ENCODE peak calls at places on chromosome 20, in ten cellular contexts. One of them, this sample, is unnamed.

GRCh38 chr20:44056010-44056698 is 130.8 kb downstream of the JPH2 start:
- DNase-seq in fibroblast of lung: no peak
- DNase-seq in amniotic stem cell: no peak
- DNase-seq in LoVo: peak; percentile 16
- DNase-seq in brain microvascular endothelial cell: peak; percentile 23
- DNase-seq in nucleus accumbens: peak; percentile 14
- DNase-seq in type B pancreatic cell: peak; percentile 58
- DNase-seq in stimulated activated CD8-positive, alpha-beta memory T cell treated with anti-CD3 and anti-CD28 coated beads, Interleukin-4, amount 100 ng/mL, for 48 hours: peak; percentile 53
- DNase-seq in SW 1271: no peak
- DNase-seq in heart right ventricle: no peak
- DNase-seq in this sample: no peak

GRCh38 chr20:47547034-47547387 is 45.3 kb downstream of the NCOA3 start:
- DNase-seq in fibroblast of lung: no peak
- DNase-seq in stimulated activated CD8-positive, alpha-beta memory T cell treated with anti-CD3 and anti-CD28 coated beads, Interleukin-4, amount 100 ng/mL, for 48 hours: no peak
- DNase-seq in SW 1271: no peak
- DNase-seq in amniotic stem cell: no peak
- DNase-seq in type B pancreatic cell: no peak
- DNase-seq in nucleus accumbens: no peak
- DNase-seq in brain microvascular endothelial cell: no peak
- DNase-seq in heart right ventricle: no peak
- DNase-seq in LoVo: no peak
- DNase-seq in this sample: no peak

GRCh38 chr20:64102647-64103354 is 4.6 kb downstream of the NPBWR2 start:
- DNase-seq in stimulated activated CD8-positive, alpha-beta memory T cell treated with anti-CD3 and anti-CD28 coated beads, Interleukin-4, amount 100 ng/mL, for 48 hours: no peak
- DNase-seq in nucleus accumbens: no peak
- DNase-seq in brain microvascular endothelial cell: no peak
- DNase-seq in fibroblast of lung: no peak
- DNase-seq in heart right ventricle: no peak
- DNase-seq in type B pancreatic cell: no peak
- DNase-seq in LoVo: no peak
- DNase-seq in SW 1271: no peak
- DNase-seq in amniotic stem cell: no peak
- DNase-seq in this sample: peak; percentile 27

GRCh38 chr20:31494131-31494530 is 19.0 kb downstream of the REM1 start:
- DNase-seq in amniotic stem cell: no peak
- DNase-seq in heart right ventricle: no peak
- DNase-seq in LoVo: no peak
- DNase-seq in nucleus accumbens: no peak
- DNase-seq in type B pancreatic cell: no peak
- DNase-seq in stimulated activated CD8-positive, alpha-beta memory T cell treated with anti-CD3 and anti-CD28 coated beads, Interleukin-4, amount 100 ng/mL, for 48 hours: no peak
- DNase-seq in SW 1271: peak; percentile 30
- DNase-seq in brain microvascular endothelial cell: no peak
- DNase-seq in fibroblast of lung: peak; percentile 31
- DNase-seq in this sample: no peak

GRCh38 chr20:2108987-2109386 is 7.4 kb downstream of the STK35 start:
- DNase-seq in nucleus accumbens: no peak
- DNase-seq in amniotic stem cell: no peak
- DNase-seq in heart right ventricle: no peak
- DNase-seq in brain microvascular endothelial cell: peak; percentile 55
- DNase-seq in type B pancreatic cell: no peak
- DNase-seq in fibroblast of lung: peak; percentile 35
- DNase-seq in LoVo: peak; percentile 30
- DNase-seq in SW 1271: no peak
- DNase-seq in stimulated activated CD8-positive, alpha-beta memory T cell treated with anti-CD3 and anti-CD28 coated beads, Interleukin-4, amount 100 ng/mL, for 48 hours: no peak
- DNase-seq in this sample: no peak

GRCh38 chr20:53837126-53837826 is 233.1 kb downstream of the BCAS1 start:
- DNase-seq in brain microvascular endothelial cell: no peak
- DNase-seq in SW 1271: no peak
- DNase-seq in stimulated activated CD8-positive, alpha-beta memory T cell treated with anti-CD3 and anti-CD28 coated beads, Interleukin-4, amount 100 ng/mL, for 48 hours: no peak
- DNase-seq in type B pancreatic cell: no peak
- DNase-seq in heart right ventricle: no peak
- DNase-seq in LoVo: peak; percentile 53
- DNase-seq in nucleus accumbens: no peak
- DNase-seq in amniotic stem cell: no peak
- DNase-seq in fibroblast of lung: no peak
- DNase-seq in this sample: no peak

GRCh38 chr20:64222273-64222672 is 33.3 kb upstream of the PCMTD2 start:
- DNase-seq in fibroblast of lung: peak; percentile 10
- DNase-seq in brain microvascular endothelial cell: no peak
- DNase-seq in heart right ventricle: peak; percentile 39
- DNase-seq in nucleus accumbens: no peak
- DNase-seq in SW 1271: no peak
- DNase-seq in LoVo: no peak
- DNase-seq in type B pancreatic cell: no peak
- DNase-seq in stimulated activated CD8-positive, alpha-beta memory T cell treated with anti-CD3 and anti-CD28 coated beads, Interleukin-4, amount 100 ng/mL, for 48 hours: no peak
- DNase-seq in amniotic stem cell: no peak
- DNase-seq in this sample: no peak

GRCh38 chr20:4227085-4227821 is 211.9 kb upstream of the RNF24 start:
- DNase-seq in heart right ventricle: no peak
- DNase-seq in LoVo: peak; percentile 48
- DNase-seq in type B pancreatic cell: no peak
- DNase-seq in SW 1271: peak; percentile 26
- DNase-seq in fibroblast of lung: peak; percentile 69
- DNase-seq in brain microvascular endothelial cell: peak; percentile 52
- DNase-seq in amniotic stem cell: peak; percentile 13
- DNase-seq in nucleus accumbens: no peak
- DNase-seq in stimulated activated CD8-positive, alpha-beta memory T cell treated with anti-CD3 and anti-CD28 coated beads, Interleukin-4, amount 100 ng/mL, for 48 hours: no peak
- DNase-seq in this sample: no peak

GRCh38 chr20:11544029-11544678 is 373.5 kb upstream of the BTBD3 start:
- DNase-seq in amniotic stem cell: peak; percentile 36
- DNase-seq in brain microvascular endothelial cell: peak; percentile 76
- DNase-seq in stimulated activated CD8-positive, alpha-beta memory T cell treated with anti-CD3 and anti-CD28 coated beads, Interleukin-4, amount 100 ng/mL, for 48 hours: no peak
- DNase-seq in nucleus accumbens: no peak
- DNase-seq in type B pancreatic cell: no peak
- DNase-seq in fibroblast of lung: peak; percentile 81
- DNase-seq in heart right ventricle: no peak
- DNase-seq in SW 1271: no peak
- DNase-seq in LoVo: peak; percentile 68
- DNase-seq in this sample: no peak

GRCh38 chr20:20083796-20084195 is 31.5 kb downstream of the CFAP61 start:
- DNase-seq in heart right ventricle: no peak
- DNase-seq in amniotic stem cell: no peak
- DNase-seq in SW 1271: peak; percentile 19
- DNase-seq in type B pancreatic cell: no peak
- DNase-seq in stimulated activated CD8-positive, alpha-beta memory T cell treated with anti-CD3 and anti-CD28 coated beads, Interleukin-4, amount 100 ng/mL, for 48 hours: no peak
- DNase-seq in fibroblast of lung: peak; percentile 45
- DNase-seq in LoVo: peak; percentile 64
- DNase-seq in nucleus accumbens: no peak
- DNase-seq in brain microvascular endothelial cell: no peak
- DNase-seq in this sample: no peak

GRCh38 chr20:10090588-10091166 is 55.9 kb downstream of the ANKEF1 start:
- DNase-seq in fibroblast of lung: peak; percentile 78
- DNase-seq in SW 1271: no peak
- DNase-seq in nucleus accumbens: peak; percentile 3
- DNase-seq in LoVo: peak; percentile 37
- DNase-seq in stimulated activated CD8-positive, alpha-beta memory T cell treated with anti-CD3 and anti-CD28 coated beads, Interleukin-4, amount 100 ng/mL, for 48 hours: peak; percentile 33
- DNase-seq in brain microvascular endothelial cell: peak; percentile 44
- DNase-seq in heart right ventricle: peak; percentile 19
- DNase-seq in amniotic stem cell: peak; percentile 29
- DNase-seq in type B pancreatic cell: no peak
- DNase-seq in this sample: peak; percentile 33

GRCh38 chr20:19451591-19452295 is 239.3 kb downstream of the SLC24A3 start:
- DNase-seq in LoVo: no peak
- DNase-seq in type B pancreatic cell: no peak
- DNase-seq in amniotic stem cell: no peak
- DNase-seq in nucleus accumbens: no peak
- DNase-seq in fibroblast of lung: no peak
- DNase-seq in stimulated activated CD8-positive, alpha-beta memory T cell treated with anti-CD3 and anti-CD28 coated beads, Interleukin-4, amount 100 ng/mL, for 48 hours: no peak
- DNase-seq in brain microvascular endothelial cell: no peak
- DNase-seq in heart right ventricle: no peak
- DNase-seq in SW 1271: no peak
- DNase-seq in this sample: no peak

GRCh38 chr20:57651977-57652864 is 32.0 kb upstream of the ZBP1 start:
- DNase-seq in brain microvascular endothelial cell: no peak
- DNase-seq in type B pancreatic cell: peak; percentile 65
- DNase-seq in fibroblast of lung: no peak
- DNase-seq in amniotic stem cell: no peak
- DNase-seq in heart right ventricle: no peak
- DNase-seq in SW 1271: no peak
- DNase-seq in LoVo: no peak
- DNase-seq in nucleus accumbens: no peak
- DNase-seq in stimulated activated CD8-positive, alpha-beta memory T cell treated with anti-CD3 and anti-CD28 coated beads, Interleukin-4, amount 100 ng/mL, for 48 hours: peak; percentile 14
- DNase-seq in this sample: peak; percentile 13